ENCODE peak calls at places on chromosomes 4 and X, in eight cellular contexts. E is A549, Y is endothelial cell, H is spleen, Q is GM20000, O is activated B cell treated with CpG ODN at 0.5 μM for 24 hours, L is K562, G is PC-3. V is an unnamed sample.

GRCh38 chr4:59161249-59161648 is 2038.9 kb upstream of the ADGRL3 start:
- DNase-seq in E (no peak), G (peak; percentile 57), H (no peak), Q (no peak), O (no peak), Y (no peak), L (no peak), V (no peak)

GRCh38 chr4:154366956-154367355 is 124.6 kb downstream of the DCHS2 start:
- DNase-seq in E (no peak), O (no peak), L (no peak), Y (no peak), G (no peak), H (no peak), Q (no peak), V (no peak)

GRCh38 chrX:128543114-128543513 is 490.9 kb upstream of the ACTRT1 start:
- DNase-seq in O (no peak), H (no peak), E (no peak), Y (no peak), Q (no peak), L (no peak), G (no peak), V (no peak)

GRCh38 chrX:21975827-21976226 is 35.3 kb downstream of the SMS start:
- DNase-seq in Y (no peak), H (no peak), G (peak; percentile 66), E (no peak), O (no peak), L (no peak), Q (no peak), V (no peak)

GRCh38 chrX:2402361-2402690 is 98.5 kb downstream of the DHRSX start:
- DNase-seq in L (no peak), Y (no peak), H (no peak), O (no peak), E (no peak), G (no peak), Q (no peak), V (no peak)

GRCh38 chr4:106671711-106672110 is 303.1 kb upstream of the GIMD1 start:
- DNase-seq in E (no peak), Y (no peak), G (peak; percentile 17), O (no peak), H (no peak), L (no peak), Q (no peak), V (no peak)

GRCh38 chr4:1669270-1669669 is 14.8 kb downstream of the FAM53A start:
- DNase-seq in Y (no peak), O (no peak), E (no peak), H (no peak), G (no peak), L (no peak), Q (no peak), V (no peak)

GRCh38 chrX:8845060-8845459 is 43.9 kb upstream of the FAM9A start:
- DNase-seq in H (no peak), Q (no peak), G (peak; percentile 87), L (peak; percentile 3), E (peak; percentile 62), O (no peak), Y (no peak), V (no peak)

GRCh38 chrX:68672581-68673318 is 25.3 kb downstream of the STARD8 start:
- DNase-seq in E (no peak), L (no peak), G (no peak), O (no peak), H (no peak), Q (no peak), Y (no peak), V (no peak)

GRCh38 chr4:90503677-90504076 is 376.5 kb downstream of the CCSER1 start:
- DNase-seq in H (no peak), G (peak; percentile 12), E (no peak), Y (no peak), L (no peak), Q (no peak), O (no peak), V (no peak)

GRCh38 chr4:74501579-74501978 is 56.6 kb downstream of the AREG start:
- DNase-seq in Q (no peak), L (no peak), H (no peak), O (no peak), Y (no peak), E (no peak), G (peak; percentile 78), V (no peak)

GRCh38 chrX:54470054-54470760 is 25.8 kb downstream of the FGD1 start:
- DNase-seq in O (no peak), L (no peak), Q (no peak), E (no peak), Y (no peak), H (no peak), G (no peak), V (no peak)

GRCh38 chr4:56958111-56958517 is 19.3 kb downstream of the NOA1 start:
- DNase-seq in H (no peak), O (no peak), L (peak; percentile 48), Y (no peak), E (no peak), G (peak; percentile 78), Q (no peak), V (no peak)

GRCh38 chr4:70556856-70557255 is 35.2 kb upstream of the AMBN start:
- DNase-seq in Q (no peak), O (no peak), Y (no peak), G (no peak), L (no peak), H (no peak), E (no peak), V (no peak)

GRCh38 chrX:134013092-134013497 is 27.7 kb upstream of the GPC3 start:
- DNase-seq in H (no peak), E (no peak), G (peak; percentile 34), O (no peak), L (no peak), Y (no peak), Q (no peak), V (no peak)

GRCh38 chr4:81606166-81606565 is 134.5 kb upstream of the RASGEF1B start:
- DNase-seq in E (no peak), H (no peak), L (no peak), O (no peak), G (no peak), Y (no peak), Q (no peak), V (no peak)

GRCh38 chr4:144360394-144360793 is 219.9 kb upstream of the GYPA start:
- DNase-seq in Q (no peak), L (no peak), O (no peak), G (no peak), E (no peak), Y (no peak), H (no peak), V (no peak)

GRCh38 chrX:151828434-151829080 is 84.1 kb upstream of the MAGEA4 start:
- DNase-seq in E (no peak), Y (no peak), L (no peak), G (no peak), Q (no peak), O (no peak), H (no peak), V (no peak)

GRCh38 chrX:105874790-105875189 is 52.5 kb downstream of the NRK start:
- DNase-seq in Q (no peak), Y (no peak), O (no peak), E (no peak), G (no peak), L (no peak), H (no peak), V (no peak)

GRCh38 chrX:105880491-105880890 is 58.2 kb downstream of the NRK start:
- DNase-seq in G (no peak), O (no peak), L (no peak), E (no peak), Y (no peak), H (no peak), Q (no peak), V (no peak)

GRCh38 chrX:105872921-105873320 is 50.6 kb downstream of the NRK start:
- DNase-seq in H (no peak), Q (no peak), O (no peak), L (no peak), G (peak; percentile 29), E (no peak), Y (no peak), V (no peak)

GRCh38 chrX:105876658-105877057 is 54.3 kb downstream of the NRK start:
- DNase-seq in O (no peak), G (peak; percentile 64), L (peak; percentile 0), H (no peak), Q (no peak), Y (no peak), E (no peak), V (no peak)
- TF ChIP-seq CTCF in O (no peak), G (peak; percentile 67), L (no peak), H (no peak), Q (no peak), Y (no peak), E (peak; percentile 23), V (peak; percentile 15)

DNA sequence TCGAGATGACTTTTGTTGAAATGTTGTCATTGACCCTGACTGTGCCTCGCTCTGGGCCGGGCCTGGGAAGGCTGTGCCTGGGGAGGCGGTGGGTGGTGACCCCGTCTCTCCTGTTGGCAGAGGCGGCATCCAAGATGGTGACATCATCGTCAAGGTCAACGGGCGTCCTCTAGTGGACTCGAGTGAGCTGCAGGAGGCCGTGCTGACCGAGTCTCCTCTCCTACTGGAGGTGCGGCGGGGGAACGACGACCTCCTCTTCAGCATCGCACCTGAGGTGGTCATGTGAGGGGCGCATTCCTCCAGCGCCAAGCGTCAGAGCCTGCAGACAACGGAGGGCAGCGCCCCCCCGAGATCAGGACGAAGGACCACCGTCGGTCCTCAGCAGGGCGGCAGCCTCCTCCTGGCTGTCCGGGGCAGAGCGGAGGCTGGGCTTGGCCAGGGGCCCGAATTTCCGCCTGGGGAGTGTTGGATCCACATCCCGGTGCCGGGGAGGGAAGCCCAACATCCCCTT is 36.4 kb downstream of the HTRA3 start:
- DNase-seq in L (no peak), E (no peak), O (no peak), Y (no peak), Q (no peak), G (no peak), H (peak; percentile 72), V (no peak)
- TF ChIP-seq CTCF in L (no peak), E (no peak), O (no peak), Y (no peak), Q (no peak), G (no peak), H (no peak), V (no peak)

DNA sequence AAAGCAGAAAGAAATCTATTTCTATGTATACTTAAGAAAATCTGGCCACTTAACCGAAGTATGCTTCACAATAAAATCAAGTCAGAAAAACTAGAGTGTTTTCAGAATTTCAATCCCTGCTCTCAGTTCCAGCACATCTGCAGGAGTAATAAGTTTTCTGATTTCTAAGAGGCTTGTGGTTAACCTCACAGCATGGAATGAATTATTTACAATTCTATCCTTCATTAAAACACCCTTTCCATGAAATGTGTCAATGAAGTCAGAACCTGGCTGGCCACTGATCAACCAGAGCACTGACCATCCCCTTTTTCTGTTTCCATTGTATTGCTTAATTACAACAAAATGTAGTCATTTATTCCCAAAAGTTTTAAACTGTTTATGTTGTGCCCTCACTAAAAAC is 781.4 kb upstream of the INTU start:
- DNase-seq in L (no peak), Y (no peak), H (no peak), O (no peak), G (no peak), E (no peak), Q (no peak), V (no peak)
- TF ChIP-seq CTCF in L (no peak), Y (no peak), H (no peak), O (no peak), G (no peak), E (no peak), Q (no peak), V (no peak)

DNA sequence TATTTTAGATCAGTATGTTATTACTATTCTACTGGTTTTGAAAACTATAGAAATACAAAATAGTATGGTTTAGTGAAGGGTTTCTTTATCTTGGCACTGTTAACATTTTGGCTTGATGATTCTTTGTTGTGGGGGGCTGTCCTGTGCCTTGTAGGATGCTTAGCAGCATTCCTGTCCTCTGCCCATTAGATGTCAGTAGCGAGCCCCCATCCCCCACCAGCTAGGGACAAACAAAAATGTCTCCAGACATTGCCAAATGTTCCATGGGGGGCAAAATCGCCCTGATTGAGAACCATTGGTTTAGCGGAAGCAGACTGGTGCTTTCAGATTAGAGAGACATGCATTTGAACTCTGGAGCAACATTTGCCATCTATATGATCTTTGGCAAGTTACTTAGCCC is 23.3 kb downstream of the SPARCL1 start:
- DNase-seq in G (no peak), Y (no peak), H (no peak), L (no peak), Q (no peak), E (no peak), O (no peak), V (no peak)
- TF ChIP-seq CTCF in G (peak; percentile 35), Y (no peak), H (no peak), L (peak; percentile 39), Q (peak; percentile 11), E (no peak), O (no peak), V (peak; percentile 33)